ENCODE peak calls at places on chromosomes 4 and X, in four cellular contexts. T, R, J and I are unnamed samples.

GRCh38 chrX:18995216-18995615 is 11.3 kb upstream of the PHKA2 start:
- DNase-seq in T (no peak), R (no peak), J (peak), I (peak)

GRCh38 chr4:8537041-8537461 is 43.1 kb upstream of the GPR78 start:
- DNase-seq in T (peak), R (no peak), J (peak), I (no peak)

GRCh38 chr4:185915271-185915670 is 103.3 kb upstream of the SORBS2 start:
- DNase-seq in T (no peak), R (no peak), J (no peak), I (no peak)

GRCh38 chr4:79472693-79473552 is 64.9 kb upstream of the GK2 start:
- DNase-seq in T (no peak), R (no peak), J (no peak), I (no peak)

GRCh38 chr4:48906283-48907173 is at the start of gene OCIAD2:
- DNase-seq in T (no peak), R (peak), J (peak), I (no peak)

GRCh38 chr4:185772391-185773093 is 39.5 kb downstream of the SORBS2 start:
- DNase-seq in T (no peak), R (no peak), J (no peak), I (no peak)

GRCh38 chr4:127759228-127759820 is 22.8 kb upstream of the HSPA4L start:
- DNase-seq in T (no peak), R (no peak), J (no peak), I (no peak)

GRCh38 chr4:10605746-10606482 is 78.7 kb downstream of the CLNK start:
- DNase-seq in T (no peak), R (no peak), J (peak), I (no peak)

GRCh38 chr4:57168986-57169385 is 58.8 kb upstream of the IGFBP7 start:
- DNase-seq in T (no peak), R (no peak), J (no peak), I (no peak)

GRCh38 chrX:11365426-11365825 is 72.2 kb downstream of the AMELX start:
- DNase-seq in T (no peak), R (no peak), J (no peak), I (no peak)

GRCh38 chr4:89681219-89681618 is 155.7 kb downstream of the SNCA start:
- DNase-seq in T (no peak), R (no peak), J (no peak), I (no peak)

GRCh38 chr4:90159193-90159592 is 32.0 kb downstream of the CCSER1 start:
- DNase-seq in T (no peak), R (no peak), J (peak), I (no peak)

GRCh38 chr4:90186229-90186628 is 59.0 kb downstream of the CCSER1 start:
- DNase-seq in T (no peak), R (no peak), J (no peak), I (no peak)

GRCh38 chr4:159238631-159239030 is 135.8 kb downstream of the RAPGEF2 start:
- DNase-seq in T (no peak), R (no peak), J (peak), I (no peak)

GRCh38 chrX:123081766-123082165 is 102.3 kb upstream of the GRIA3 start:
- DNase-seq in T (peak), R (no peak), J (peak), I (no peak)

GRCh38 chrX:9997524-9997923 is 30.4 kb downstream of the CLDN34 start:
- DNase-seq in T (no peak), R (no peak), J (no peak), I (no peak)

GRCh38 chr4:32929738-32930688 is 2209.8 kb downstream of the PCDH7 start:
- DNase-seq in T (no peak), R (no peak), J (no peak), I (no peak)

GRCh38 chrX:1072637-1073377 is 139.6 kb downstream of the CRLF2 start:
- DNase-seq in T (no peak), R (no peak), J (no peak), I (no peak)

GRCh38 chr4:149353241-149353640 is 462.4 kb downstream of the IQCM start:
- DNase-seq in T (no peak), R (no peak), J (no peak), I (no peak)

GRCh38 chrX:28189011-28189410 is 207.8 kb upstream of the DCAF8L1 start:
- DNase-seq in T (peak), R (no peak), J (peak), I (no peak)

GRCh38 chr4:7043521-7044414 is 596 bp downstream of the TADA2B start:
- DNase-seq in T (no peak), R (peak), J (peak), I (no peak)

GRCh38 chr4:88674565-88674964 is 23.1 kb downstream of the NAP1L5 start:
- DNase-seq in T (no peak), R (no peak), J (peak), I (no peak)

GRCh38 chr4:124262211-124263179 is 450.0 kb downstream of the ANKRD50 start:
- DNase-seq in T (peak), R (no peak), J (peak), I (peak)

GRCh38 chr4:184114431-184114830 is 103.2 kb downstream of the ENPP6 start:
- DNase-seq in T (no peak), R (no peak), J (no peak), I (no peak)

GRCh38 chrX:40102393-40103381 is 4.9 kb upstream of the BCOR start:
- DNase-seq in T (no peak), R (no peak), J (no peak), I (no peak)

GRCh38 chr4:77872723-77873435 is 10.2 kb downstream of the MRPL1 start:
- DNase-seq in T (no peak), R (no peak), J (no peak), I (no peak)

GRCh38 chrX:83847339-83847738 is 13.6 kb upstream of the CYLC1 start:
- DNase-seq in T (no peak), R (no peak), J (no peak), I (no peak)

GRCh38 chrX:83845397-83845796 is 15.5 kb upstream of the CYLC1 start:
- DNase-seq in T (no peak), R (no peak), J (peak), I (no peak)
- TF ChIP-seq CTCF in T (peak), R (peak), J (peak), I (peak)

GRCh38 chr4:153450545-153450917 is 15.6 kb upstream of the TMEM131L start:
- DNase-seq in T (no peak), R (no peak), J (no peak), I (no peak)

GRCh38 chr4:153448003-153448731 is 18.0 kb upstream of the TMEM131L start:
- DNase-seq in T (no peak), R (no peak), J (peak), I (no peak)

GRCh38 chr4:153447175-153447887 is 18.8 kb upstream of the TMEM131L start:
- DNase-seq in T (no peak), R (no peak), J (peak), I (no peak)

GRCh38 chr4:153451931-153452660 is 14.1 kb upstream of the TMEM131L start:
- DNase-seq in T (no peak), R (no peak), J (peak), I (no peak)

GRCh38 chr4:153449338-153449737 is 16.8 kb upstream of the TMEM131L start:
- DNase-seq in T (no peak), R (no peak), J (no peak), I (no peak)
- H3K4me3 ChIP-seq in T (no peak), R (no peak), J (no peak), I (no peak)

GRCh38 chrX:78708830-78709229 is 38.7 kb upstream of the LPAR4 start:
- DNase-seq in T (no peak), R (no peak), J (no peak), I (no peak)

GRCh38 chrX:78712381-78712780 is 35.1 kb upstream of the LPAR4 start:
- DNase-seq in T (no peak), R (no peak), J (no peak), I (no peak)

GRCh38 chrX:78710146-78710545 is 37.4 kb upstream of the LPAR4 start:
- DNase-seq in T (peak), R (no peak), J (peak), I (no peak)

GRCh38 chrX:78708171-78708570 is 39.3 kb upstream of the LPAR4 start:
- DNase-seq in T (peak), R (no peak), J (peak), I (no peak)
- TF ChIP-seq CTCF in T (peak), R (peak), J (peak), I (peak)

DNA sequence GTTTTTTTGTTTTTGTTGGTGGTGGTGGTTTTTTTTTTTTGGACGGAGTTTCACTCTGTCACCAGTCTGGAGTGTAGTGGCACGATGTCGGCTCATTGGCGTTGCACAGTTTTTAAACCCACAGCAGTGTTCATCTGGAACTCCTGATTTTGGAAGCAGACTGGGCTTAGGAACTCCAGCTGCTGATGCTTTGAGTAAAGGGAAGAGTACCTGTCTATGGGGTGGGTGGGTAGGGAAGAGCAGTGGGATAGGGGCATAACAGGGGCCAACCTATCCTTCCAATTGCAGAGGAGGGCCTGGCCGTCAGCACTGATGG is 2.0 kb downstream of the CD99 start:
- DNase-seq in T (no peak), R (no peak), J (no peak), I (no peak)
- H3K4me3 ChIP-seq in T (peak), R (peak), J (peak), I (peak)

GRCh38 chr4:39231660-39232059 is 49.3 kb downstream of the WDR19 start:
- DNase-seq in T (no peak), R (no peak), J (no peak), I (no peak)
- TF ChIP-seq CTCF in T (no peak), R (no peak), J (no peak), I (no peak)

DNA sequence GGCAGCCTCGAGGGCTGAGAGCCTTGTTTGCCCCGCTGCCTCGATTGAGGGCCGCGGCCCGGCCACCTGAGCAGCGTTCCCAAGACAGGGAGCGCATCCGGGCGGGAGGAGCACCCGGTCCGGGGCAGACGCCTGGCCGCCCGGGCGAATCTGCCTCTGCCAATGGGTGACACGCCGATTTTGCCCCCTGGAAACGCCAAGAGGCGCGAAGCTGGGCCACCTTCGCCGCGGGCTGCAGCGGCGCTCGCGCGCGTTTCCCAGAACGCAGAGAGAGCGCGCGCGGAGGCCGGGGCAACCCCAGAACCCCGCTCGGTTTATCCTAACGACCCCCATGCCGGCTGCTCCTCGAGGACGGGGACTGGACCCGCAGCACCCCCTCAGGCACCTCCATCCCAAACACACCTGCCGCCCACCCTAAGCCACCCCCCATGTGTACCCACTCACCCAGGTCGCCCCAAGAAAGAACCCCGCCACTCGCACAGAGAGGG is 576 bp downstream of the MAP7D2 start:
- DNase-seq in T (no peak), R (no peak), J (no peak), I (no peak)
- H3K4me3 ChIP-seq in T (peak), R (peak), J (peak), I (peak)

GRCh38 chrX:151801980-151802379 is 67.4 kb downstream of the CNGA2 start:
- DNase-seq in T (no peak), R (no peak), J (no peak), I (no peak)

GRCh38 chrX:151791961-151792360 is 57.4 kb downstream of the CNGA2 start:
- DNase-seq in T (no peak), R (no peak), J (no peak), I (no peak)

GRCh38 chrX:151793886-151794285 is 59.3 kb downstream of the CNGA2 start:
- DNase-seq in T (peak), R (no peak), J (no peak), I (no peak)

GRCh38 chrX:151792505-151792904 is 58.0 kb downstream of the CNGA2 start:
- DNase-seq in T (no peak), R (no peak), J (no peak), I (no peak)

DNA sequence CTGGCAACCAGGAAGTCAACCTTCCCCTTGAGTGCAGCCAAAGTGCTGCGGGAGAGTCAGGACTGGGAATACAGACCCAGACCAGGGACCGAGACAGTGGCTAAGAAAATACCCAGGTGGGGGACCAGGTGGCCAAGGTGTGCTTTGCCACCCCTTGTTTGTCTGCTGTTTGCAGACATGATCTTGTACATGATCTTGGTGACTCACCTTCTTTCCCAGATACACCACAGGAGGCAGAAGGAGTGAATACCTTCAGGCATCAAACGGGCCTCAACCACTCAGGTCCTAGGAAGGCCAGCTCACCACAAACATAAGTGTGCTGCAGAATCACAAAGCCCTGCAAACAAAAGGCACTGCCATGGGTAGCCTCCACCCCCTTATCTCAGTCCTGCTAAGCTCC is 62.0 kb downstream of the CNGA2 start:
- DNase-seq in T (no peak), R (no peak), J (no peak), I (no peak)
- TF ChIP-seq CTCF in T (no peak), R (no peak), J (no peak), I (no peak)

GRCh38 chr4:139232751-139233150 is 47.3 kb downstream of the MGARP start:
- DNase-seq in T (no peak), R (no peak), J (no peak), I (no peak)
- H3K4me3 ChIP-seq in T (no peak), R (no peak), J (no peak), I (no peak)